ENCODE peak calls at places on chromosomes 13 and 19, in ten cellular contexts. W is tibial nerve; O is GM13977; H is OCI-LY7; N is GM23248; F is CD4-positive, CD25-positive, alpha-beta regulatory T cell; G is NCI-H345; T is HFFc6; S is A549; V is effector memory CD8-positive, alpha-beta T cell. L is an unnamed sample.

GRCh38 chr13:93460005-93460404 is 233.4 kb downstream of the GPC6 start:
- DNase-seq in T (no peak), S (no peak), G (no peak), F (no peak), N (no peak), W (no peak), O (no peak), H (no peak), V (no peak), L (no peak)

GRCh38 chr19:44685877-44686276 is 13.1 kb upstream of the CEACAM16 start:
- DNase-seq in T (peak), O (no peak), V (no peak), F (no peak), G (no peak), H (no peak), N (peak), W (no peak), S (peak), L (no peak)

GRCh38 chr13:86201477-86201876 is 402.3 kb upstream of the SLITRK6 start:
- DNase-seq in O (no peak), V (no peak), H (no peak), G (no peak), T (no peak), W (no peak), S (no peak), F (no peak), N (no peak), L (no peak)

GRCh38 chr13:41680900-41681299 is 223.6 kb downstream of the RGCC start:
- DNase-seq in N (no peak), H (no peak), S (no peak), W (no peak), O (no peak), G (no peak), T (no peak), F (no peak), V (no peak), L (no peak)

GRCh38 chr13:98429081-98429480 is 147.8 kb downstream of the STK24 start:
- DNase-seq in N (no peak), W (no peak), F (no peak), S (no peak), G (no peak), H (no peak), V (no peak), O (no peak), T (no peak), L (no peak)

GRCh38 chr19:54561840-54562239 is 11.8 kb upstream of the LILRA2 start:
- DNase-seq in V (no peak), O (no peak), F (no peak), S (peak), W (no peak), G (no peak), N (no peak), T (no peak), H (no peak), L (no peak)

GRCh38 chr13:98544105-98544710 is 32.7 kb downstream of the STK24 start:
- DNase-seq in W (no peak), T (no peak), V (no peak), G (no peak), H (no peak), S (no peak), N (no peak), O (no peak), F (no peak), L (no peak)

GRCh38 chr13:43196171-43196611 is 172.8 kb downstream of the DNAJC15 start:
- DNase-seq in S (no peak), O (no peak), H (no peak), F (no peak), T (no peak), V (no peak), W (no peak), G (no peak), N (peak), L (peak)

GRCh38 chr19:47107201-47107952 is 6.2 kb downstream of the ZC3H4 start:
- DNase-seq in N (peak), G (no peak), S (no peak), T (no peak), V (peak), F (peak), H (no peak), O (no peak), W (no peak), L (no peak)

GRCh38 chr19:8085606-8086464 is 33.3 kb downstream of the CCL25 start:
- DNase-seq in H (no peak), V (no peak), G (no peak), W (no peak), S (peak), F (no peak), T (no peak), N (no peak), O (no peak), L (no peak)

GRCh38 chr13:20128459-20128927 is 32.4 kb downstream of the GJA3 start:
- DNase-seq in H (no peak), W (no peak), V (no peak), N (no peak), F (no peak), S (no peak), G (no peak), T (no peak), O (no peak), L (no peak)

GRCh38 chr19:9969688-9969975 is 33.3 kb upstream of the OLFM2 start:
- DNase-seq in O (no peak), H (no peak), W (no peak), N (no peak), T (no peak), V (no peak), F (no peak), G (no peak), S (no peak), L (no peak)

GRCh38 chr13:98173431-98173921 is 3.6 kb downstream of the RNF113B start:
- DNase-seq in T (peak), S (peak), G (no peak), O (no peak), H (no peak), V (no peak), W (peak), F (no peak), N (peak), L (peak)

GRCh38 chr13:102302534-102302933 is 99.3 kb downstream of the FGF14 start:
- DNase-seq in H (no peak), F (no peak), N (no peak), O (no peak), W (no peak), S (no peak), T (no peak), V (no peak), G (no peak), L (no peak)

GRCh38 chr19:49430172-49430677 is 5.0 kb downstream of the GFY start:
- DNase-seq in N (no peak), T (no peak), G (no peak), V (no peak), F (no peak), W (no peak), S (peak), O (no peak), H (no peak), L (no peak)

GRCh38 chr19:30222993-30223865 is 149.0 kb upstream of the ZNF536 start:
- DNase-seq in V (no peak), T (no peak), O (peak), W (no peak), F (no peak), S (no peak), G (no peak), H (no peak), N (no peak), L (no peak)

GRCh38 chr19:10007366-10007765 is 2.9 kb downstream of the COL5A3 start:
- DNase-seq in N (peak), V (no peak), F (no peak), O (no peak), S (no peak), W (peak), G (no peak), H (no peak), T (no peak), L (peak)

GRCh38 chr19:44617481-44617880 is 4.1 kb downstream of the IGSF23 start:
- DNase-seq in F (no peak), H (no peak), O (no peak), S (no peak), N (no peak), T (no peak), W (no peak), V (no peak), G (no peak), L (no peak)

GRCh38 chr19:44747739-44748425 is 626 bp upstream of the BCL3 start:
- DNase-seq in H (no peak), O (no peak), V (peak), G (no peak), F (no peak), S (peak), N (peak), T (peak), W (peak), L (peak)